ENCODE peak calls at places on chromosomes 5 and 9, in nine cellular contexts. V is left cardiac atrium; R is ecto neural progenitor cell; A is KG1; T is choroid plexus epithelial cell; E is activated T-helper 2 cell treated with anti-CD3 and anti-CD28 coated beads, Interferon-gamma antibody, Interleukin-2, Interleukin-4, amounts not matched to agents 10 μg/mL and 5 μg/mL and 100 μg/mL, durations not matched to agents 14 hours and 24 hours and 36 hours; S is retina; M is ACHN; L is effector memory CD8-positive, alpha-beta T cell. C is an unnamed sample.
A peak's percentile ranks its signal among the peaks of the same experiment; 100 is the strongest.

GRCh38 chr9:129547063-129547462 is 73.8 kb downstream of the C9orf50 start:
- DNase-seq in M (no peak), L (no peak), A (no peak), R (no peak), S (no peak), E (no peak), V (no peak), T (no peak), C (no peak)

GRCh38 chr5:80565330-80565729 is 4.8 kb downstream of the ANKRD34B start:
- DNase-seq in V (no peak), M (peak; percentile 88), S (no peak), E (no peak), R (no peak), L (no peak), T (peak; percentile 18), A (no peak), C (peak; percentile 37)

GRCh38 chr9:133171161-133171955 is 7.6 kb upstream of the GBGT1 start:
- DNase-seq in M (no peak), R (no peak), T (no peak), V (no peak), A (no peak), E (no peak), S (no peak), L (no peak), C (no peak)

GRCh38 chr9:123421801-123422455 is 65.9 kb downstream of the CRB2 start:
- DNase-seq in S (no peak), V (peak; percentile 9), R (no peak), M (no peak), E (no peak), A (no peak), T (no peak), L (no peak), C (no peak)

GRCh38 chr5:150105898-150106615 is 19.7 kb upstream of the CSF1R start:
- DNase-seq in S (no peak), E (no peak), L (no peak), R (peak; percentile 40), A (no peak), T (no peak), V (no peak), M (no peak), C (no peak)

GRCh38 chr5:138655530-138656245 is 80.5 kb upstream of the HSPA9 start:
- DNase-seq in L (no peak), M (no peak), A (no peak), R (no peak), S (no peak), E (no peak), T (no peak), V (peak; percentile 77), C (peak; percentile 64)

GRCh38 chr9:6197330-6197729 is 18.3 kb upstream of the IL33 start:
- DNase-seq in S (no peak), M (peak; percentile 27), E (no peak), A (no peak), T (peak; percentile 63), V (no peak), L (no peak), R (no peak), C (peak; percentile 12)

GRCh38 chr5:104739905-104740304 is 1177.3 kb upstream of the NUDT12 start:
- DNase-seq in T (no peak), M (no peak), L (no peak), S (no peak), V (no peak), R (no peak), E (no peak), A (no peak), C (no peak)

GRCh38 chr9:124339603-124340146 is 75.6 kb downstream of the PSMB7 start:
- DNase-seq in L (no peak), T (no peak), V (no peak), A (no peak), S (no peak), E (no peak), M (no peak), R (no peak), C (peak; percentile 73)

GRCh38 chr9:27276182-27277030 is 20.5 kb downstream of the EQTN start:
- DNase-seq in R (no peak), T (peak; percentile 78), E (no peak), M (peak; percentile 60), S (peak; percentile 72), A (peak; percentile 5), V (no peak), L (no peak), C (peak; percentile 77)

GRCh38 chr9:15642369-15642962 is 89.6 kb downstream of the CCDC171 start:
- DNase-seq in R (no peak), T (peak; percentile 77), S (peak; percentile 14), L (no peak), A (peak; percentile 52), M (peak; percentile 56), V (no peak), E (no peak), C (peak; percentile 61)

GRCh38 chr5:39519566-39520231 is 94.9 kb upstream of the DAB2 start:
- DNase-seq in E (no peak), T (peak; percentile 95), V (no peak), M (peak; percentile 56), A (no peak), R (no peak), L (no peak), S (no peak), C (peak; percentile 15)

GRCh38 chr5:66596791-66597757 is 881 bp downstream of the MAST4 start:
- DNase-seq in T (peak; percentile 12), S (peak; percentile 77), A (no peak), R (peak; percentile 72), M (peak; percentile 7), E (no peak), L (no peak), V (peak; percentile 56), C (peak; percentile 87)

GRCh38 chr9:106964329-106964728 is 101.4 kb downstream of the ZNF462 start:
- DNase-seq in M (no peak), V (no peak), E (no peak), T (no peak), L (no peak), A (no peak), R (no peak), S (no peak), C (no peak)

GRCh38 chr5:132226516-132227234 is 978 bp downstream of the P4HA2 start:
- DNase-seq in S (no peak), M (peak; percentile 19), E (no peak), A (no peak), T (no peak), R (no peak), V (peak; percentile 61), L (no peak), C (no peak)